ENCODE peak calls at places on chromosomes 2 and 18, in seven cellular contexts. R is AG09309, W is endodermal cell, V is kidney epithelial cell, B is fibroblast of lung, P is psoas muscle, I is GM12865. U is an unnamed sample.

GRCh38 chr18:75293591-75293990 is 83.0 kb downstream of the TSHZ1 start:
- DNase-seq in R (peak; percentile 5), W (no peak), V (no peak), B (no peak), P (no peak), I (no peak), U (no peak)

GRCh38 chr2:136242100-136242499 is 124.2 kb upstream of the CXCR4 start:
- DNase-seq in R (no peak), W (no peak), V (no peak), B (no peak), P (no peak), I (no peak), U (no peak)

GRCh38 chr2:157789933-157790511 is 86.1 kb downstream of the ACVR1 start:
- DNase-seq in R (no peak), W (no peak), V (no peak), B (peak; percentile 26), P (peak; percentile 55), I (peak; percentile 25), U (no peak)

GRCh38 chr2:11498543-11499034 is 32.6 kb upstream of the E2F6 start:
- DNase-seq in R (no peak), W (no peak), V (no peak), B (peak; percentile 30), P (peak; percentile 85), I (peak; percentile 92), U (no peak)

GRCh38 chr18:37532917-37533316 is 32.7 kb downstream of the CELF4 start:
- DNase-seq in R (no peak), W (no peak), V (no peak), B (no peak), P (no peak), I (no peak), U (no peak)

GRCh38 chr2:156687715-156688114 is 251.5 kb downstream of the GPD2 start:
- DNase-seq in R (no peak), W (no peak), V (no peak), B (peak; percentile 54), P (peak; percentile 16), I (no peak), U (no peak)

GRCh38 chr18:78974115-78974740 is 5.4 kb upstream of the SALL3 start:
- DNase-seq in R (no peak), W (peak; percentile 75), V (no peak), B (no peak), P (no peak), I (no peak), U (no peak)

GRCh38 chr2:173037245-173038106 is 38.2 kb upstream of the MAP3K20 start:
- DNase-seq in R (no peak), W (no peak), V (no peak), B (peak; percentile 36), P (no peak), I (no peak), U (no peak)

GRCh38 chr2:219460424-219460926 is 25.8 kb downstream of the SPEG start:
- DNase-seq in R (no peak), W (peak; percentile 92), V (no peak), B (peak; percentile 91), P (peak; percentile 69), I (no peak), U (no peak)

GRCh38 chr2:134408791-134409190 is 154.9 kb downstream of the MGAT5 start:
- DNase-seq in R (no peak), W (no peak), V (no peak), B (peak; percentile 52), P (no peak), I (no peak), U (no peak)

GRCh38 chr2:82330104-82330503 is 2025.6 kb upstream of the LRRTM1 start:
- DNase-seq in R (no peak), W (no peak), V (no peak), B (no peak), P (no peak), I (no peak), U (no peak)

GRCh38 chr18:23397907-23398306 is 55.2 kb upstream of the RIOK3 start:
- DNase-seq in R (no peak), W (no peak), V (no peak), B (no peak), P (no peak), I (no peak), U (no peak)

GRCh38 chr18:57981629-57982028 is 62.4 kb upstream of the NEDD4L start:
- DNase-seq in R (no peak), W (no peak), V (no peak), B (no peak), P (no peak), I (no peak), U (no peak)

GRCh38 chr2:118312963-118313756 is 224.9 kb downstream of the INSIG2 start:
- DNase-seq in R (no peak), W (peak; percentile 85), V (no peak), B (no peak), P (no peak), I (no peak), U (no peak)

GRCh38 chr2:100703213-100703612 is 116.7 kb upstream of the NPAS2 start:
- DNase-seq in R (peak; percentile 94), W (peak; percentile 5), V (no peak), B (peak; percentile 6), P (no peak), I (no peak), U (peak; percentile 45)

GRCh38 chr18:63301458-63301857 is 18.1 kb downstream of the BCL2 start:
- DNase-seq in R (no peak), W (no peak), V (no peak), B (no peak), P (peak; percentile 41), I (no peak), U (no peak)

GRCh38 chr2:157193461-157193860 is 64.0 kb upstream of the GALNT5 start:
- DNase-seq in R (no peak), W (no peak), V (no peak), B (no peak), P (no peak), I (no peak), U (no peak)

GRCh38 chr2:201057089-201057499 is 14.4 kb downstream of the HYCC2 start:
- DNase-seq in R (no peak), W (no peak), V (no peak), B (peak; percentile 26), P (no peak), I (no peak), U (no peak)

GRCh38 chr2:175363719-175364118 is 182.2 kb upstream of the ATP5MC3 start:
- DNase-seq in R (no peak), W (no peak), V (no peak), B (no peak), P (no peak), I (no peak), U (no peak)

GRCh38 chr2:109200616-109201464 is 71.8 kb downstream of the SH3RF3 start:
- DNase-seq in R (no peak), W (no peak), V (no peak), B (no peak), P (no peak), I (no peak), U (no peak)

GRCh38 chr2:111698743-111699554 is 185.0 kb downstream of the ANAPC1 start:
- DNase-seq in R (peak; percentile 97), W (peak; percentile 75), V (peak; percentile 98), B (peak; percentile 100), P (peak; percentile 78), I (peak; percentile 53), U (peak; percentile 90)

GRCh38 chr18:65523461-65523860 is 227.4 kb upstream of the CDH7 start:
- DNase-seq in R (no peak), W (peak; percentile 81), V (no peak), B (no peak), P (no peak), I (no peak), U (no peak)

GRCh38 chr2:81163583-81163982 is 859.0 kb upstream of the LRRTM1 start:
- DNase-seq in R (no peak), W (no peak), V (no peak), B (no peak), P (no peak), I (no peak), U (no peak)

GRCh38 chr2:235263205-235264120 is 230.4 kb upstream of the AGAP1 start:
- DNase-seq in R (no peak), W (peak; percentile 69), V (no peak), B (peak; percentile 83), P (peak; percentile 85), I (no peak), U (peak; percentile 10)

GRCh38 chr2:64317712-64318475 is 136.1 kb upstream of the LGALSL start:
- DNase-seq in R (no peak), W (no peak), V (no peak), B (no peak), P (no peak), I (peak; percentile 42), U (no peak)
- TF ChIP-seq CTCF in R (no peak), W (no peak), V (no peak), B (no peak), P (no peak), I (no peak), U (no peak)

GRCh38 chr2:5121677-5122076 is 570.5 kb upstream of the SOX11 start:
- DNase-seq in R (no peak), W (peak; percentile 82), V (no peak), B (no peak), P (no peak), I (no peak), U (no peak)
- TF ChIP-seq CTCF in R (no peak), W (peak; percentile 72), V (peak; percentile 21), B (no peak), P (no peak), I (no peak), U (no peak)

GRCh38 chr2:54388093-54388492 is 68.0 kb upstream of the SPTBN1 start:
- DNase-seq in R (no peak), W (no peak), V (no peak), B (no peak), P (no peak), I (no peak), U (no peak)

GRCh38 chr2:54385271-54385670 is 70.9 kb upstream of the SPTBN1 start:
- DNase-seq in R (no peak), W (no peak), V (no peak), B (no peak), P (no peak), I (no peak), U (no peak)

GRCh38 chr2:54387592-54387991 is 68.5 kb upstream of the SPTBN1 start:
- DNase-seq in R (no peak), W (no peak), V (no peak), B (no peak), P (no peak), I (no peak), U (no peak)

GRCh38 chr2:54386585-54386984 is 69.5 kb upstream of the SPTBN1 start:
- DNase-seq in R (no peak), W (no peak), V (no peak), B (no peak), P (no peak), I (no peak), U (no peak)

DNA sequence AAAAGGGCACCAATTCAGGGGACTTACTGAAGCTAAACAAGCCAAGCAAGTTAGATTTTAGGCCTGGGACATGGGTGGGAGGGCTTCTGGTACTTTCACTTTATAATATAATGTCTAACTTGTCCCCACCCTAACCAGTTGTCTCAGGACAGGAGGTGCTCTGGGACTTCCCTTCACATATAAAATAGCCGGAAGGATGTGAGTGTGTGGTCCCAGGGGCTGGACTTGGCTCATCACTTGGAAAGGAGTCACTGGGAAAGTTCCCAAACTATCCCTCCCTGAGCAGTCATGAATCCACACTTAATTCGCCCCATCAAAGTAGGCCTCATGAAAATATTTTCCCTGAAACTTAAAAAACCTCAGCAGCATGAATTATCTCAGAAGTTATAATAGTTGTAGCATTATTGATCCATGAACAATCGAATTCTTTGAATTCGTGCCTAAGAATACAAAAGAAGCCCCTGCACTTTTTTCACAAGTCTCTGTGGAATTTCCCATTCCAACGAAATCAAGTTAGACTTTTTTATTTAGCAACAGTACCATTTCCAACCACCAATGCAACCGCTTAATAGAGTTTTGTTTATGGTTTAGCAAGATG is 69.0 kb upstream of the SPTBN1 start:
- DNase-seq in R (peak; percentile 35), W (no peak), V (no peak), B (peak; percentile 49), P (peak; percentile 45), I (no peak), U (peak; percentile 38)
- TF ChIP-seq CTCF in R (no peak), W (no peak), V (no peak), B (no peak), P (no peak), I (no peak), U (no peak)

GRCh38 chr2:151344906-151345305 is 12.5 kb upstream of the TNFAIP6 start:
- DNase-seq in R (no peak), W (no peak), V (no peak), B (no peak), P (no peak), I (no peak), U (no peak)
- TF ChIP-seq CTCF in R (no peak), W (no peak), V (no peak), B (no peak), P (no peak), I (no peak), U (no peak)

U was measured in BJ.